ENCODE peak calls at places on chromosomes 5 and 9, in seven cellular contexts. One of them, this sample, is unnamed. For H3K27me3, the result is how much of the 10 kb centered on the place peaks cover.

GRCh38 chr9:77764894-77765780 is 117.0 kb upstream of the GNA14 start:
- DNase-seq in esophagus squamous epithelium: no peak
- DNase-seq in uterus: no peak
- DNase-seq in testis: no peak
- DNase-seq in ovary: no peak
- DNase-seq in neural progenitor cell: peak
- DNase-seq in prostate gland: no peak
- DNase-seq in this sample: no peak

GRCh38 chr5:112630246-112631009 is 107.3 kb upstream of the APC start:
- DNase-seq in neural progenitor cell: no peak
- DNase-seq in esophagus squamous epithelium: no peak
- DNase-seq in ovary: no peak
- DNase-seq in prostate gland: no peak
- DNase-seq in uterus: no peak
- DNase-seq in testis: no peak
- DNase-seq in this sample: no peak

GRCh38 chr9:125626187-125626586 is 80.8 kb downstream of the MAPKAP1 start:
- DNase-seq in prostate gland: no peak
- DNase-seq in uterus: no peak
- DNase-seq in ovary: no peak
- DNase-seq in esophagus squamous epithelium: no peak
- DNase-seq in neural progenitor cell: no peak
- DNase-seq in testis: no peak
- DNase-seq in this sample: no peak

GRCh38 chr5:84374568-84374967 is 10.1 kb downstream of the EDIL3 start:
- DNase-seq in uterus: no peak
- DNase-seq in esophagus squamous epithelium: no peak
- DNase-seq in prostate gland: no peak
- DNase-seq in testis: no peak
- DNase-seq in ovary: no peak
- DNase-seq in neural progenitor cell: no peak
- DNase-seq in this sample: no peak

GRCh38 chr9:91246842-91247241 is 114.9 kb downstream of the AUH start:
- DNase-seq in esophagus squamous epithelium: no peak
- DNase-seq in uterus: no peak
- DNase-seq in testis: no peak
- DNase-seq in prostate gland: no peak
- DNase-seq in ovary: no peak
- DNase-seq in neural progenitor cell: peak
- DNase-seq in this sample: no peak

GRCh38 chr5:133222979-133223378 is 171.2 kb downstream of the HSPA4 start:
- DNase-seq in esophagus squamous epithelium: no peak
- DNase-seq in uterus: no peak
- DNase-seq in ovary: no peak
- DNase-seq in testis: no peak
- DNase-seq in neural progenitor cell: peak
- DNase-seq in prostate gland: no peak
- DNase-seq in this sample: no peak

GRCh38 chr9:70601000-70601929 is 186.8 kb upstream of the KLF9 start:
- DNase-seq in neural progenitor cell: no peak
- DNase-seq in prostate gland: peak
- DNase-seq in ovary: peak
- DNase-seq in testis: peak
- DNase-seq in esophagus squamous epithelium: no peak
- DNase-seq in uterus: peak
- DNase-seq in this sample: no peak

GRCh38 chr5:179244051-179244450 is 101.2 kb downstream of the ADAMTS2 start:
- DNase-seq in neural progenitor cell: no peak
- DNase-seq in prostate gland: no peak
- DNase-seq in esophagus squamous epithelium: no peak
- DNase-seq in testis: no peak
- DNase-seq in ovary: no peak
- DNase-seq in uterus: no peak
- DNase-seq in this sample: no peak

GRCh38 chr5:125528881-125529280 is 782.4 kb upstream of the ZNF608 start:
- DNase-seq in uterus: no peak
- DNase-seq in neural progenitor cell: no peak
- DNase-seq in prostate gland: no peak
- DNase-seq in testis: no peak
- DNase-seq in ovary: no peak
- DNase-seq in esophagus squamous epithelium: no peak
- DNase-seq in this sample: no peak

GRCh38 chr9:36717276-36717675 is 144.6 kb downstream of the MELK start:
- DNase-seq in testis: no peak
- DNase-seq in neural progenitor cell: no peak
- DNase-seq in prostate gland: no peak
- DNase-seq in esophagus squamous epithelium: no peak
- DNase-seq in uterus: no peak
- DNase-seq in ovary: no peak
- DNase-seq in this sample: no peak

GRCh38 chr5:152404494-152404893 is 585 bp downstream of the NMUR2 start:
- DNase-seq in ovary: no peak
- DNase-seq in prostate gland: no peak
- DNase-seq in testis: no peak
- DNase-seq in esophagus squamous epithelium: no peak
- DNase-seq in uterus: no peak
- DNase-seq in neural progenitor cell: no peak
- DNase-seq in this sample: no peak

GRCh38 chr5:22900801-22901310 is 47.7 kb upstream of the CDH12 start:
- DNase-seq in prostate gland: no peak
- DNase-seq in uterus: no peak
- DNase-seq in ovary: no peak
- DNase-seq in testis: no peak
- DNase-seq in neural progenitor cell: no peak
- DNase-seq in esophagus squamous epithelium: no peak
- DNase-seq in this sample: no peak

GRCh38 chr9:113952651-113953050 is 76.5 kb downstream of the ZNF618 start:
- DNase-seq in uterus: no peak
- DNase-seq in prostate gland: no peak
- DNase-seq in neural progenitor cell: no peak
- DNase-seq in testis: no peak
- DNase-seq in ovary: no peak
- DNase-seq in esophagus squamous epithelium: no peak
- DNase-seq in this sample: no peak

DNA sequence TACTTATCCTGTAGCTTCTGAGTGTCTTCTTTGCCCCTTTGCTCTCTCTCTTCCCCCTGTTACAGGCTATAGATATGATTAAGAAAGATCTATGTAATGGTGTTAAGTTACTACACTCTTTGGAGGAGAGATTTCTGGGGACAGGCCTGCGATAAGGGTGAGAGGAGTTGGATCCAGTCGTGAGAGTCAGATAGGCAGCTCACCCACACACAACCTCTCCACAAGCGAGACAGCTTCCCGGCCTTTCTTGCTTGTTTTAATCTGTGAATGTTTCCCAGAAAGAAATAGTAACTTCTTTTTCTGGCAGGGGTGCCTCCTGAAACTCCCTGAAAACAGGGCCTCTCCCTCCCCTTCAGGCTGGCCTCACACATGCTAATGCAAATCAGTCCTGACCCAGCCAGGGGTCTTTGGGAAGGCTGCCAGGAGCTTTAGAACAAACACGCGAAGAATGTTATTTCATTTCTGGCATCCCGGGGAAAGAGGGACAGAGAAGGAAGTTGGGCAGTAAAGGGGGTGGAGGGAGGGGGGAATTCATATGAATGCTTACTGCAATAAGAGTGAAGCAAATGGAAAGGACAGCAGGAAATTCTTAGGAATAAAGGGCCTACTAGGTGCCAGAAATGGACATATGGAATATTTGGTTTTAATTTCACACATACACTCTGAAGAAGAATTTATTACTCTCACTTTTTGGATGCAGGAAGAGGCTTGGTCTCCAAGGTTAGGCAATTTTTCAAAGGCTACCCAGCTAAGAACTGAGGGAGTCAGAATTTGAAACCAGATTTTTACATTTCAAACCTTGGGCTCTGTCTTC is 215.8 kb upstream of the TRIM32 start:
- DNase-seq in ovary: peak
- DNase-seq in esophagus squamous epithelium: no peak
- DNase-seq in uterus: peak
- DNase-seq in prostate gland: no peak
- DNase-seq in neural progenitor cell: peak
- DNase-seq in testis: peak
- DNase-seq in this sample: no peak
- H3K4me3 ChIP-seq in ovary: no peak
- H3K4me3 ChIP-seq in esophagus squamous epithelium: no peak
- H3K4me3 ChIP-seq in uterus: no peak
- H3K4me3 ChIP-seq in prostate gland: no peak
- H3K4me3 ChIP-seq in neural progenitor cell: peak
- H3K4me3 ChIP-seq in testis: no peak
- H3K4me3 ChIP-seq in this sample: no peak

GRCh38 chr5:149489605-149490037 is 61.6 kb downstream of the CSNK1A1 start:
- DNase-seq in esophagus squamous epithelium: no peak
- DNase-seq in neural progenitor cell: no peak
- DNase-seq in prostate gland: peak
- DNase-seq in ovary: no peak
- DNase-seq in testis: no peak
- DNase-seq in uterus: peak
- DNase-seq in this sample: no peak
- TF ChIP-seq CTCF in esophagus squamous epithelium: no peak
- TF ChIP-seq CTCF in neural progenitor cell: no peak
- TF ChIP-seq CTCF in prostate gland: no peak
- TF ChIP-seq CTCF in ovary: no peak
- TF ChIP-seq CTCF in testis: no peak
- TF ChIP-seq CTCF in uterus: no peak
- TF ChIP-seq CTCF in this sample: no peak

GRCh38 chr9:117746263-117746662 is 42.1 kb downstream of the TLR4 start:
- DNase-seq in testis: no peak
- DNase-seq in prostate gland: no peak
- DNase-seq in ovary: no peak
- DNase-seq in uterus: no peak
- DNase-seq in esophagus squamous epithelium: no peak
- DNase-seq in neural progenitor cell: no peak
- DNase-seq in this sample: no peak
- H3K27me3 ChIP-seq in testis: under half
- H3K27me3 ChIP-seq in prostate gland: under half
- H3K27me3 ChIP-seq in ovary: under half
- H3K27me3 ChIP-seq in uterus: under half
- H3K27me3 ChIP-seq in esophagus squamous epithelium: under half
- H3K27me3 ChIP-seq in neural progenitor cell: under half
- H3K27me3 ChIP-seq in this sample: under half

GRCh38 chr5:2750758-2751464 is 566 bp downstream of the IRX2 start:
- DNase-seq in neural progenitor cell: peak
- DNase-seq in testis: no peak
- DNase-seq in uterus: no peak
- DNase-seq in prostate gland: no peak
- DNase-seq in ovary: no peak
- DNase-seq in esophagus squamous epithelium: no peak
- DNase-seq in this sample: no peak
- H3K4me3 ChIP-seq in neural progenitor cell: peak
- H3K4me3 ChIP-seq in testis: peak
- H3K4me3 ChIP-seq in uterus: no peak
- H3K4me3 ChIP-seq in prostate gland: peak
- H3K4me3 ChIP-seq in ovary: no peak
- H3K4me3 ChIP-seq in esophagus squamous epithelium: peak
- H3K4me3 ChIP-seq in this sample: no peak

GRCh38 chr9:130197386-130197785 is 25.2 kb downstream of the NCS1 start:
- DNase-seq in testis: no peak
- DNase-seq in prostate gland: no peak
- DNase-seq in uterus: no peak
- DNase-seq in neural progenitor cell: no peak
- DNase-seq in esophagus squamous epithelium: no peak
- DNase-seq in ovary: no peak
- DNase-seq in this sample: no peak
- TF ChIP-seq CTCF in testis: no peak
- TF ChIP-seq CTCF in prostate gland: no peak
- TF ChIP-seq CTCF in uterus: no peak
- TF ChIP-seq CTCF in neural progenitor cell: no peak
- TF ChIP-seq CTCF in esophagus squamous epithelium: no peak
- TF ChIP-seq CTCF in ovary: no peak
- TF ChIP-seq CTCF in this sample: no peak

GRCh38 chr5:77645158-77645994 is 6.9 kb upstream of the OTP start:
- DNase-seq in prostate gland: no peak
- DNase-seq in esophagus squamous epithelium: no peak
- DNase-seq in uterus: no peak
- DNase-seq in testis: no peak
- DNase-seq in neural progenitor cell: peak
- DNase-seq in ovary: no peak
- DNase-seq in this sample: peak
- H3K27me3 ChIP-seq in prostate gland: under half
- H3K27me3 ChIP-seq in esophagus squamous epithelium: half or more
- H3K27me3 ChIP-seq in uterus: under half
- H3K27me3 ChIP-seq in testis: under half
- H3K27me3 ChIP-seq in neural progenitor cell: half or more
- H3K27me3 ChIP-seq in ovary: under half
- H3K27me3 ChIP-seq in this sample: under half

GRCh38 chr9:128456613-128457061 is 831 bp downstream of the ODF2 start:
- DNase-seq in uterus: peak
- DNase-seq in prostate gland: peak
- DNase-seq in testis: peak
- DNase-seq in neural progenitor cell: peak
- DNase-seq in esophagus squamous epithelium: no peak
- DNase-seq in ovary: peak
- DNase-seq in this sample: peak
- H3K4me3 ChIP-seq in uterus: peak
- H3K4me3 ChIP-seq in prostate gland: peak
- H3K4me3 ChIP-seq in testis: peak
- H3K4me3 ChIP-seq in neural progenitor cell: peak
- H3K4me3 ChIP-seq in esophagus squamous epithelium: peak
- H3K4me3 ChIP-seq in ovary: peak
- H3K4me3 ChIP-seq in this sample: peak